ENCODE peak calls at places on chromosomes 12 and 14, in nine cellular contexts. One of them, this sample, is unnamed.

GRCh38 chr14:65926935-65927700 is 514.6 kb downstream of the FUT8 start:
- DNase-seq in neural progenitor cell: no peak
- DNase-seq in hepatocyte: no peak
- DNase-seq in PC-3: no peak
- DNase-seq in HCT116: no peak
- DNase-seq in GM23248: no peak
- DNase-seq in SK-N-SH: no peak
- DNase-seq in GM23338: no peak
- DNase-seq in OCI-LY7: no peak
- DNase-seq in this sample: no peak

GRCh38 chr12:119528241-119528640 is 65.3 kb upstream of the TMEM233 start:
- DNase-seq in neural progenitor cell: peak; percentile 82
- DNase-seq in hepatocyte: peak; percentile 67
- DNase-seq in PC-3: peak; percentile 33
- DNase-seq in HCT116: no peak
- DNase-seq in GM23248: peak; percentile 29
- DNase-seq in SK-N-SH: no peak
- DNase-seq in GM23338: peak; percentile 77
- DNase-seq in OCI-LY7: no peak
- DNase-seq in this sample: no peak

GRCh38 chr12:70002097-70002911 is 177.3 kb downstream of the MYRFL start:
- DNase-seq in neural progenitor cell: no peak
- DNase-seq in hepatocyte: no peak
- DNase-seq in PC-3: no peak
- DNase-seq in HCT116: no peak
- DNase-seq in GM23248: no peak
- DNase-seq in SK-N-SH: no peak
- DNase-seq in GM23338: no peak
- DNase-seq in OCI-LY7: no peak
- DNase-seq in this sample: no peak

GRCh38 chr12:3177778-3178435 is 100.7 kb downstream of the TSPAN9 start:
- DNase-seq in neural progenitor cell: no peak
- DNase-seq in hepatocyte: no peak
- DNase-seq in PC-3: no peak
- DNase-seq in HCT116: no peak
- DNase-seq in GM23248: no peak
- DNase-seq in SK-N-SH: no peak
- DNase-seq in GM23338: no peak
- DNase-seq in OCI-LY7: peak; percentile 63
- DNase-seq in this sample: no peak

GRCh38 chr14:32677381-32677780 is 261.3 kb upstream of the NPAS3 start:
- DNase-seq in neural progenitor cell: no peak
- DNase-seq in hepatocyte: no peak
- DNase-seq in PC-3: no peak
- DNase-seq in HCT116: no peak
- DNase-seq in GM23248: no peak
- DNase-seq in SK-N-SH: no peak
- DNase-seq in GM23338: no peak
- DNase-seq in OCI-LY7: no peak
- DNase-seq in this sample: no peak

GRCh38 chr12:130043685-130044421 is 118.4 kb upstream of the FZD10 start:
- DNase-seq in neural progenitor cell: no peak
- DNase-seq in hepatocyte: peak; percentile 38
- DNase-seq in PC-3: no peak
- DNase-seq in HCT116: no peak
- DNase-seq in GM23248: no peak
- DNase-seq in SK-N-SH: no peak
- DNase-seq in GM23338: no peak
- DNase-seq in OCI-LY7: no peak
- DNase-seq in this sample: no peak

GRCh38 chr12:57625261-57626032 is 7.6 kb downstream of the B4GALNT1 start:
- DNase-seq in neural progenitor cell: no peak
- DNase-seq in hepatocyte: no peak
- DNase-seq in PC-3: no peak
- DNase-seq in HCT116: no peak
- DNase-seq in GM23248: no peak
- DNase-seq in SK-N-SH: no peak
- DNase-seq in GM23338: no peak
- DNase-seq in OCI-LY7: no peak
- DNase-seq in this sample: no peak

GRCh38 chr12:33671676-33672075 is 232.1 kb upstream of the SYT10 start:
- DNase-seq in neural progenitor cell: no peak
- DNase-seq in hepatocyte: no peak
- DNase-seq in PC-3: no peak
- DNase-seq in HCT116: no peak
- DNase-seq in GM23248: no peak
- DNase-seq in SK-N-SH: no peak
- DNase-seq in GM23338: peak; percentile 59
- DNase-seq in OCI-LY7: no peak
- DNase-seq in this sample: no peak

GRCh38 chr14:53850714-53851296 is 105.8 kb downstream of the BMP4 start:
- DNase-seq in neural progenitor cell: no peak
- DNase-seq in hepatocyte: no peak
- DNase-seq in PC-3: peak; percentile 72
- DNase-seq in HCT116: peak; percentile 40
- DNase-seq in GM23248: peak; percentile 4
- DNase-seq in SK-N-SH: no peak
- DNase-seq in GM23338: no peak
- DNase-seq in OCI-LY7: no peak
- DNase-seq in this sample: no peak

GRCh38 chr12:117968826-117969659 is at the start of gene KSR2:
- DNase-seq in neural progenitor cell: peak; percentile 94
- DNase-seq in hepatocyte: peak; percentile 91
- DNase-seq in PC-3: peak; percentile 92
- DNase-seq in HCT116: peak; percentile 81
- DNase-seq in GM23248: peak; percentile 60
- DNase-seq in SK-N-SH: peak; percentile 91
- DNase-seq in GM23338: peak; percentile 96
- DNase-seq in OCI-LY7: peak; percentile 79
- DNase-seq in this sample: peak; percentile 83

GRCh38 chr12:58765076-58765475 is 155.2 kb downstream of the LRIG3 start:
- DNase-seq in neural progenitor cell: no peak
- DNase-seq in hepatocyte: no peak
- DNase-seq in PC-3: no peak
- DNase-seq in HCT116: no peak
- DNase-seq in GM23248: no peak
- DNase-seq in SK-N-SH: no peak
- DNase-seq in GM23338: no peak
- DNase-seq in OCI-LY7: no peak
- DNase-seq in this sample: no peak
- H3K4me2 ChIP-seq in neural progenitor cell: no peak overlapping the region
- H3K4me2 ChIP-seq in hepatocyte: peak overlapping the region; percentile 26
- H3K4me2 ChIP-seq in PC-3: no peak overlapping the region
- H3K4me2 ChIP-seq in HCT116: no peak overlapping the region
- H3K4me2 ChIP-seq in GM23248: no peak overlapping the region
- H3K4me2 ChIP-seq in SK-N-SH: no peak overlapping the region
- H3K4me2 ChIP-seq in GM23338: no peak overlapping the region
- H3K4me2 ChIP-seq in OCI-LY7: no peak overlapping the region
- H3K4me2 ChIP-seq in this sample: no peak overlapping the region

GRCh38 chr12:56114084-56114483 is 2.3 kb upstream of the RPL41 start:
- DNase-seq in neural progenitor cell: no peak
- DNase-seq in hepatocyte: no peak
- DNase-seq in PC-3: no peak
- DNase-seq in HCT116: no peak
- DNase-seq in GM23248: no peak
- DNase-seq in SK-N-SH: no peak
- DNase-seq in GM23338: no peak
- DNase-seq in OCI-LY7: no peak
- DNase-seq in this sample: no peak
- TF ChIP-seq EZH2phosphoT487 in neural progenitor cell: no peak
- TF ChIP-seq EZH2phosphoT487 in hepatocyte: no peak
- TF ChIP-seq EZH2phosphoT487 in PC-3: no peak
- TF ChIP-seq EZH2phosphoT487 in HCT116: no peak
- TF ChIP-seq EZH2phosphoT487 in GM23248: no peak
- TF ChIP-seq EZH2phosphoT487 in SK-N-SH: no peak
- TF ChIP-seq EZH2phosphoT487 in GM23338: no peak
- TF ChIP-seq EZH2phosphoT487 in OCI-LY7: no peak
- TF ChIP-seq EZH2phosphoT487 in this sample: no peak

GRCh38 chr14:75200451-75200850 is 24.0 kb upstream of the TMED10 start:
- DNase-seq in neural progenitor cell: no peak
- DNase-seq in hepatocyte: peak; percentile 69
- DNase-seq in PC-3: peak; percentile 95
- DNase-seq in HCT116: peak; percentile 70
- DNase-seq in GM23248: no peak
- DNase-seq in SK-N-SH: no peak
- DNase-seq in GM23338: no peak
- DNase-seq in OCI-LY7: no peak
- DNase-seq in this sample: no peak
- H3K27ac ChIP-seq in neural progenitor cell: no peak overlapping the region
- H3K27ac ChIP-seq in hepatocyte: peak overlapping the region; percentile 44
- H3K27ac ChIP-seq in PC-3: peak overlapping the region; percentile 59
- H3K27ac ChIP-seq in HCT116: peak overlapping the region; percentile 0
- H3K27ac ChIP-seq in GM23248: no peak overlapping the region
- H3K27ac ChIP-seq in SK-N-SH: no peak overlapping the region
- H3K27ac ChIP-seq in GM23338: no peak overlapping the region
- H3K27ac ChIP-seq in OCI-LY7: no peak overlapping the region
- H3K27ac ChIP-seq in this sample: no peak overlapping the region

GRCh38 chr12:20546267-20546666 is 148.9 kb upstream of the SLCO1C1 start:
- DNase-seq in neural progenitor cell: no peak
- DNase-seq in hepatocyte: no peak
- DNase-seq in PC-3: no peak
- DNase-seq in HCT116: no peak
- DNase-seq in GM23248: no peak
- DNase-seq in SK-N-SH: no peak
- DNase-seq in GM23338: no peak
- DNase-seq in OCI-LY7: no peak
- DNase-seq in this sample: no peak

GRCh38 chr12:20555015-20555414 is 140.1 kb upstream of the SLCO1C1 start:
- DNase-seq in neural progenitor cell: no peak
- DNase-seq in hepatocyte: no peak
- DNase-seq in PC-3: no peak
- DNase-seq in HCT116: no peak
- DNase-seq in GM23248: no peak
- DNase-seq in SK-N-SH: no peak
- DNase-seq in GM23338: no peak
- DNase-seq in OCI-LY7: no peak
- DNase-seq in this sample: no peak

GRCh38 chr12:20547788-20548575 is 147.2 kb upstream of the SLCO1C1 start:
- DNase-seq in neural progenitor cell: no peak
- DNase-seq in hepatocyte: no peak
- DNase-seq in PC-3: no peak
- DNase-seq in HCT116: no peak
- DNase-seq in GM23248: peak; percentile 31
- DNase-seq in SK-N-SH: no peak
- DNase-seq in GM23338: no peak
- DNase-seq in OCI-LY7: no peak
- DNase-seq in this sample: no peak

GRCh38 chr12:20548592-20548991 is 146.5 kb upstream of the SLCO1C1 start:
- DNase-seq in neural progenitor cell: no peak
- DNase-seq in hepatocyte: no peak
- DNase-seq in PC-3: no peak
- DNase-seq in HCT116: no peak
- DNase-seq in GM23248: no peak
- DNase-seq in SK-N-SH: no peak
- DNase-seq in GM23338: no peak
- DNase-seq in OCI-LY7: no peak
- DNase-seq in this sample: no peak

GRCh38 chr12:20549115-20549719 is 145.9 kb upstream of the SLCO1C1 start:
- DNase-seq in neural progenitor cell: peak; percentile 21
- DNase-seq in hepatocyte: peak; percentile 51
- DNase-seq in PC-3: peak; percentile 48
- DNase-seq in HCT116: peak; percentile 34
- DNase-seq in GM23248: peak; percentile 65
- DNase-seq in SK-N-SH: peak; percentile 75
- DNase-seq in GM23338: peak; percentile 72
- DNase-seq in OCI-LY7: no peak
- DNase-seq in this sample: peak; percentile 14
- H3K4me2 ChIP-seq in neural progenitor cell: no peak overlapping the region
- H3K4me2 ChIP-seq in hepatocyte: no peak overlapping the region
- H3K4me2 ChIP-seq in PC-3: no peak overlapping the region
- H3K4me2 ChIP-seq in HCT116: no peak overlapping the region
- H3K4me2 ChIP-seq in GM23248: peak overlapping the region; percentile 19
- H3K4me2 ChIP-seq in SK-N-SH: peak overlapping the region; percentile 50
- H3K4me2 ChIP-seq in GM23338: no peak overlapping the region
- H3K4me2 ChIP-seq in OCI-LY7: no peak overlapping the region
- H3K4me2 ChIP-seq in this sample: no peak overlapping the region

GRCh38 chr12:27460471-27460978 is 14.0 kb downstream of the SMCO2 start:
- DNase-seq in neural progenitor cell: no peak
- DNase-seq in hepatocyte: no peak
- DNase-seq in PC-3: peak; percentile 88
- DNase-seq in HCT116: no peak
- DNase-seq in GM23248: peak; percentile 9
- DNase-seq in SK-N-SH: no peak
- DNase-seq in GM23338: no peak
- DNase-seq in OCI-LY7: no peak
- DNase-seq in this sample: peak; percentile 34
- TF ChIP-seq EZH2phosphoT487 in neural progenitor cell: no peak
- TF ChIP-seq EZH2phosphoT487 in hepatocyte: no peak
- TF ChIP-seq EZH2phosphoT487 in PC-3: no peak
- TF ChIP-seq EZH2phosphoT487 in HCT116: no peak
- TF ChIP-seq EZH2phosphoT487 in GM23248: no peak
- TF ChIP-seq EZH2phosphoT487 in SK-N-SH: no peak
- TF ChIP-seq EZH2phosphoT487 in GM23338: no peak
- TF ChIP-seq EZH2phosphoT487 in OCI-LY7: no peak
- TF ChIP-seq EZH2phosphoT487 in this sample: no peak

GRCh38 chr12:123139926-123140674 is 10.8 kb downstream of the PITPNM2 start:
- DNase-seq in neural progenitor cell: peak; percentile 49
- DNase-seq in hepatocyte: peak; percentile 73
- DNase-seq in PC-3: peak; percentile 15
- DNase-seq in HCT116: no peak
- DNase-seq in GM23248: peak; percentile 79
- DNase-seq in SK-N-SH: no peak
- DNase-seq in GM23338: peak; percentile 11
- DNase-seq in OCI-LY7: no peak
- DNase-seq in this sample: no peak

GRCh38 chr12:123142948-123143752 is 7.7 kb downstream of the PITPNM2 start:
- DNase-seq in neural progenitor cell: peak; percentile 18
- DNase-seq in hepatocyte: peak; percentile 49
- DNase-seq in PC-3: no peak
- DNase-seq in HCT116: peak; percentile 38
- DNase-seq in GM23248: no peak
- DNase-seq in SK-N-SH: no peak
- DNase-seq in GM23338: peak; percentile 26
- DNase-seq in OCI-LY7: no peak
- DNase-seq in this sample: no peak

GRCh38 chr12:123140675-123141614 is 9.9 kb downstream of the PITPNM2 start:
- DNase-seq in neural progenitor cell: no peak
- DNase-seq in hepatocyte: no peak
- DNase-seq in PC-3: no peak
- DNase-seq in HCT116: no peak
- DNase-seq in GM23248: no peak
- DNase-seq in SK-N-SH: no peak
- DNase-seq in GM23338: no peak
- DNase-seq in OCI-LY7: no peak
- DNase-seq in this sample: no peak

GRCh38 chr12:123142518-123142840 is 8.4 kb downstream of the PITPNM2 start:
- DNase-seq in neural progenitor cell: no peak
- DNase-seq in hepatocyte: no peak
- DNase-seq in PC-3: no peak
- DNase-seq in HCT116: no peak
- DNase-seq in GM23248: no peak
- DNase-seq in SK-N-SH: no peak
- DNase-seq in GM23338: no peak
- DNase-seq in OCI-LY7: no peak
- DNase-seq in this sample: no peak

GRCh38 chr12:123141615-123142517 is 9.0 kb downstream of the PITPNM2 start:
- DNase-seq in neural progenitor cell: peak; percentile 28
- DNase-seq in hepatocyte: peak; percentile 83
- DNase-seq in PC-3: peak; percentile 73
- DNase-seq in HCT116: peak; percentile 33
- DNase-seq in GM23248: peak; percentile 91
- DNase-seq in SK-N-SH: no peak
- DNase-seq in GM23338: peak; percentile 13
- DNase-seq in OCI-LY7: no peak
- DNase-seq in this sample: no peak
- H3K27ac ChIP-seq in neural progenitor cell: no peak overlapping the region
- H3K27ac ChIP-seq in hepatocyte: peak overlapping the region; percentile 91
- H3K27ac ChIP-seq in PC-3: peak overlapping the region; percentile 45
- H3K27ac ChIP-seq in HCT116: peak overlapping the region; percentile 86
- H3K27ac ChIP-seq in GM23248: peak overlapping the region; percentile 53
- H3K27ac ChIP-seq in SK-N-SH: peak overlapping the region; percentile 66
- H3K27ac ChIP-seq in GM23338: no peak overlapping the region
- H3K27ac ChIP-seq in OCI-LY7: no peak overlapping the region
- H3K27ac ChIP-seq in this sample: no peak overlapping the region

This sample was measured in MM.1S.